ENCODE peak calls at places on chromosomes 16 and 17, in four cellular contexts. K is heart left ventricle, M is keratinocyte, L is AG04450. B is an unnamed sample.

GRCh38 chr17:4738136-4739121 is 1.2 kb upstream of the ZMYND15 start:
- DNase-seq in K (no peak), M (peak), L (no peak), B (no peak)

GRCh38 chr16:88320947-88321634 is 61.7 kb upstream of the ZNF469 start:
- DNase-seq in K (no peak), M (no peak), L (no peak), B (no peak)

GRCh38 chr16:55569025-55569424 is 2.5 kb downstream of the CAPNS2 start:
- DNase-seq in K (no peak), M (no peak), L (no peak), B (no peak)

GRCh38 chr16:11181889-11182279 is 74.1 kb downstream of the SOCS1 start:
- DNase-seq in K (no peak), M (no peak), L (no peak), B (no peak)

GRCh38 chr16:55292491-55292890 is 31.5 kb upstream of the IRX6 start:
- DNase-seq in K (no peak), M (no peak), L (no peak), B (no peak)

GRCh38 chr16:48001306-48001885 is 154.4 kb downstream of the ABCC12 start:
- DNase-seq in K (no peak), M (no peak), L (no peak), B (no peak)

GRCh38 chr17:4806420-4806769 is 557 bp upstream of the PLD2 start:
- DNase-seq in K (no peak), M (no peak), L (no peak), B (no peak)

GRCh38 chr16:78028018-78028417 is 5.7 kb downstream of the CLEC3A start:
- DNase-seq in K (no peak), M (no peak), L (no peak), B (no peak)

GRCh38 chr17:78530675-78531074 is 46.5 kb downstream of the DNAH17 start:
- DNase-seq in K (no peak), M (no peak), L (no peak), B (no peak)

GRCh38 chr16:9262941-9263340 is 171.5 kb downstream of the HAPSTR1 start:
- DNase-seq in K (no peak), M (no peak), L (no peak), B (no peak)

GRCh38 chr17:2191227-2191626 is 112.4 kb downstream of the SMG6 start:
- DNase-seq in K (no peak), M (no peak), L (no peak), B (no peak)

GRCh38 chr17:83179811-83180210 is 100.4 kb downstream of the METRNL start:
- DNase-seq in K (no peak), M (no peak), L (no peak), B (no peak)

GRCh38 chr17:58232707-58233156 is 5.7 kb upstream of the LPO start:
- DNase-seq in K (no peak), M (peak), L (peak), B (no peak)

GRCh38 chr17:27756467-27757371 is 43.6 kb downstream of the NOS2 start:
- DNase-seq in K (peak), M (no peak), L (peak), B (peak)
- TF ChIP-seq CTCF in K (peak), M (peak), L (peak), B (peak)

GRCh38 chr16:3879887-3880564 is 487 bp downstream of the CREBBP start:
- DNase-seq in K (peak), M (no peak), L (no peak), B (peak)
- TF ChIP-seq CTCF in K (peak), M (no peak), L (no peak), B (peak)

DNA sequence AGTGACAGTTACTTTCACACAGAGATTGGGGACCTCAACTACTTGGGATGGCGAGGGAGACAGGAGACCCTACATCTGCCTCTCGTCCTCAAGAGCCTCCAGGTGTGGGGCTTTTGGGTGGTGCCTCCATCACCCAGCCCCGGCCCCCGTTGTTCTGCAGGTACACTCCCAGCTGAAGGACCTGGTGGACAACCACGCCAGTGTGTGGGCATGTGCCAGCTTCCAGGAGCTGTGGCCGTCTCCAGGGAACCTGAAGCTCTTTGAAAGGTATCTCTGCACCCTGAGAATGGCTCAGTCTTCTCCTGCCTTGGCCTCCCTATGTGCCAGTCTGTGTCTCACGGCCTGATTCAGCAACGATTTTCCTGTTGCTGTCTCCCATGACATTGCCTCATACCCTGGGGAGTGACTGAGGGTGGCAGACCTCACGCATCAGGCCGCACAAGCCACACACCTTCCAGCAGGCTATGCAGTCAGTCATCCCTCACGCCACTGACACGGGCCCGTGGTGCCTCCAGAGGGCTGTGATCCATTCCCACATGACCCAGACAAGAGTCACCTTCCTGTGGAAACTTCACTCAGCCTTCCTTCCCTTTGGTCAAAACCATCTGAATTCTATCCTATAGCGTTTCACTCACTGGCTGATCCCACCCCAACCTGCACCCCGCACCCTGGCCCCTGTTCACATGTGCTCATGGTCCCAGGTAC is 3.7 kb downstream of the CCNF start:
- DNase-seq in K (no peak), M (no peak), L (no peak), B (no peak)
- TF ChIP-seq CTCF in K (no peak), M (no peak), L (no peak), B (no peak)

DNA sequence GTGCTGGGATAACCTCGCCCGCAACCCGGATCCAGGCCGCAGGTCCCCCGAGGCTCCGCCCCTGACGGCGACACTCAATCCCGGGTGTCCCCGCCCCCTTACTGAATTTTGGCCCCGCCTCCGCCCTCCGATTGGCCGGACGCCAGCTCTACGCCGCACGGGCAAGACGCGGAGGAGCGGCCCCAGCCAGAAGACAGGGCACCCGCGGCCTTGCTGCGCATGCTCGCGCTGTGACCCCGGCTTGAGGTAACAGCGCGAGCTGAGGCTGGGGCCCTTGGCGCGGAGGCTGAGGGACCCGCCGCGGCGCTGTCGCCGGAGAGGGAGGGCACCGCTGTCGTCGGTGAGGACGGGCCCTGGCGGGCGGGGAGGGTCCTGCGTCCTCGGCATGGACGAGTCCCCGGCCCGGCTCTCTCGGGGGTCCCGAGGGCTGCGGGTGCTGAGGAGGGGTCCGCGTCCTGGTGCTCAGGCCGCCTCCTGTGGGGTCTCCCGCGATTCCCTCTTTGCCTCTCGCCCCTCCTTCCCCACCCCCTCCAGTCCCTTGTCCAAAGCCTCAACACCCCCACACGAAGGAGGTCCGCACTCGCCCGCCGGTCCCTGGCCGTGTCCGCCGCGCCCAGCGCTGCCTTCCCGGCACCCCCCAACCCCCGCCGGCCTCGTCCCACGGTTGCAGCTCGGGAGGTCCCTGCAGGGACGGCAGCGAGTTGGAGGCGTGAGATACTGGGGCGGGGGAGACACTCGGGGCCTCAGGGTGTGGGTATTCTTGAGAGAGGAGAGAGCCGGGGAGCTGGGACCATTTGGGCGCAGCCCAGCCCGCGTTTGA is at the start of gene FLYWCH2:
- DNase-seq in K (peak), M (peak), L (peak), B (peak)
- TF ChIP-seq CTCF in K (peak), M (no peak), L (no peak), B (peak)

DNA sequence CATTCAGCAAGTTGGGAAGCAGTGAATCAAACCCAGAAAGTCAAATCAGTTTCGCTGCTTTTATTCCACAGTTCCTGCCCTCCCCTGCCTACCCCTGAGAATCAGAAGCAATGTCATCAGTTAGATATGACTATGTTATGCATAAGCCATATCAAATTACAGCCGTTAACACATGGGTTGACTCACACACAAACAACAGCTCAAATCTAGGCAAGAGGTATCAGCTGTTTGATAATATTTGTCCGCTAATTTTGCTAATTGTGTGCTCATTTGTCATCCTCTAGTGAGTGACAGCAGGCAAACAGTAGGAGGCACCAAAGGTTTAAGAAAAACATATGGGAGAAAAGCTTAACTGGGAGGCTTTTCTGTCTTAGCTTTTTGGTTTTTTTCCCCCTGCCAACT is 327.4 kb upstream of the CCL2 start:
- DNase-seq in K (no peak), M (no peak), L (no peak), B (no peak)
- TF ChIP-seq CTCF in K (peak), M (no peak), L (no peak), B (no peak)

DNA sequence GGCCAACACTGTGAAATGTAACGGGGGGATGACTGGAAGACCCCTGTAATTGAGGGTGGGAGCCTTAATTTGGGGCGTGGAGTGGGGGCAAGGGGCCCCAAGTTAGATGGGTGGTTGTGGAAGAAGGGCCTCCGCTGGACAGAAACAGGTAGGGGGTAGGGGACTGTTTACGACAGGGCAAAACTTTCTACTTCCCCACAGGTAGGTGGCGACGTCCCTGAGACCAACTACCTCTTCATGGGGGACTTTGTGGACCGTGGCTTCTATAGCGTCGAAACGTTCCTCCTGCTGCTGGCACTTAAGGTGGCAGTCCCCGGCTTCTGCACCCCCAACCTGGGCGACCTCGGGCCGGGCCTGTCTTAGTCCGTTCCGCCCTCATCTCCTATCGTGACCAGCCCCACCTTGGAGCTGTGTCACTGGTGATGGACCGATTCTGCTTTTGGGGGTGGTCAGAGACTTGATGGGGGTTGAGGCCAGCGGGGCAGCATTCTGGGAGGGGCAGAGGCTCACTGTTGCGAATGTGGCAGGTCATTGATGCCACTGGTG is 6.8 kb downstream of the PPP4C start:
- DNase-seq in K (peak), M (no peak), L (no peak), B (no peak)
- TF ChIP-seq CTCF in K (no peak), M (peak), L (peak), B (no peak)

GRCh38 chr17:50055055-50055425 is 870 bp upstream of the ITGA3 start:
- DNase-seq in K (no peak), M (peak), L (no peak), B (peak)

GRCh38 chr17:50055426-50056216 is at the start of gene ITGA3:
- DNase-seq in K (peak), M (no peak), L (no peak), B (peak)

GRCh38 chr17:50057521-50057991 is 1.6 kb downstream of the ITGA3 start:
- DNase-seq in K (no peak), M (no peak), L (no peak), B (no peak)

GRCh38 chr17:50056961-50057330 is 1.0 kb downstream of the ITGA3 start:
- DNase-seq in K (no peak), M (no peak), L (no peak), B (no peak)

GRCh38 chr17:50056217-50056960 is 479 bp downstream of the ITGA3 start:
- DNase-seq in K (peak), M (no peak), L (no peak), B (peak)
- TF ChIP-seq CTCF in K (peak), M (peak), L (peak), B (peak)

GRCh38 chr16:58128721-58129096 is 472 bp downstream of the CFAP20 start:
- DNase-seq in K (peak), M (no peak), L (no peak), B (peak)

GRCh38 chr16:58127033-58127556 is 2.1 kb downstream of the CFAP20 start:
- DNase-seq in K (no peak), M (no peak), L (no peak), B (no peak)

GRCh38 chr16:58126451-58126968 is 2.7 kb downstream of the CFAP20 start:
- DNase-seq in K (no peak), M (no peak), L (no peak), B (no peak)

GRCh38 chr16:58128181-58128631 is 975 bp downstream of the CFAP20 start:
- DNase-seq in K (no peak), M (no peak), L (no peak), B (no peak)

GRCh38 chr16:58127634-58128033 is 1.5 kb downstream of the CFAP20 start:
- DNase-seq in K (no peak), M (no peak), L (no peak), B (no peak)
- TF ChIP-seq CTCF in K (no peak), M (peak), L (peak), B (no peak)

DNA sequence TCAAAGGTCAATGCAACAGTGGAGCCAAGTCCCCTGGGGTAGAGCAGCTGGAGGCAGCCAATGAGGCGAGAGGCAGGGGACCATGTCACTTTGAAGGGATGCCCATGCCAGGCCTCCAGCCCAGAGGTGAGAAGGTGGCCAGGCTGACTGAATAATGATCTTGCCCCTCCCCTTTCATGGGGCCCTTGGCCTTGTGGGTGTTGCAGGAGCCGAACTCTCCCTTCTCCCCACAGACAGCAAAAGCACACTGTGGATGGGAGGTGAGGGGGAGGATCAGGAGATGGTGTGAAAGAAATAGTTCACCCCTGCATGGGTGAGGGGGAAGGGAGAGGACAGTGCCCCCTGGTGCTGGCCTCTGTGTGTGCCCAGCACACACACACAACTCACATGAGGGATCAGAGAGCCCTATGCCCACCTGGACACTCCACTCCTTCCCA is 15.8 kb upstream of the TBX21 start:
- DNase-seq in K (no peak), M (no peak), L (no peak), B (no peak)
- TF ChIP-seq CTCF in K (peak), M (peak), L (peak), B (peak)

B was measured in progenitor cell of endocrine pancreas.